ENCODE peak calls at places on chromosome X, in ten cellular contexts. R is sigmoid colon, C is suprapubic skin, L is SK-N-SH, E is tibial nerve, J is ovary, W is A549, Y is transverse colon, V is stomach, X is upper lobe of left lung. A is an unnamed sample. For H3K4me1, the result is how much of the 10 kb centered on the place peaks cover.

GRCh38 chrX:149131780-149132179 is 373.3 kb downstream of the IDS start:
- DNase-seq in R (no peak), C (no peak), L (no peak), E (no peak), J (no peak), W (no peak), Y (no peak), V (no peak), X (no peak), A (no peak)

GRCh38 chrX:136865270-136866168 is 15.0 kb downstream of the RBMX start:
- DNase-seq in R (no peak), C (no peak), L (no peak), E (no peak), J (no peak), W (no peak), Y (no peak), V (no peak), X (no peak), A (no peak)

GRCh38 chrX:103157511-103158316 is 57.2 kb upstream of the BEX4 start:
- DNase-seq in R (no peak), C (no peak), L (peak), E (peak), J (no peak), W (peak), Y (no peak), V (no peak), X (no peak), A (no peak)

GRCh38 chrX:18702362-18703195 is 4.9 kb upstream of the PPEF1 start:
- DNase-seq in R (no peak), C (no peak), L (no peak), E (no peak), J (no peak), W (peak), Y (no peak), V (no peak), X (no peak), A (no peak)

GRCh38 chrX:69021095-69021494 is 144.2 kb downstream of the PJA1 start:
- DNase-seq in R (no peak), C (no peak), L (no peak), E (no peak), J (no peak), W (no peak), Y (no peak), V (no peak), X (peak), A (peak)

GRCh38 chrX:14039344-14039743 is 9.7 kb upstream of the GEMIN8 start:
- DNase-seq in R (no peak), C (no peak), L (peak), E (peak), J (no peak), W (peak), Y (peak), V (peak), X (no peak), A (no peak)

GRCh38 chrX:50448565-50448964 is 22.1 kb downstream of the DGKK start:
- DNase-seq in R (no peak), C (no peak), L (no peak), E (no peak), J (no peak), W (peak), Y (peak), V (no peak), X (no peak), A (no peak)

GRCh38 chrX:150313514-150313913 is 49.6 kb upstream of the MAMLD1 start:
- DNase-seq in R (no peak), C (no peak), L (no peak), E (no peak), J (no peak), W (no peak), Y (no peak), V (no peak), X (no peak), A (no peak)

GRCh38 chrX:15434205-15434604 is 50.0 kb upstream of the VEGFD start:
- DNase-seq in R (no peak), C (no peak), L (no peak), E (no peak), J (no peak), W (no peak), Y (no peak), V (no peak), X (no peak), A (no peak)

GRCh38 chrX:86171366-86171765 is 23.1 kb downstream of the DACH2 start:
- DNase-seq in R (no peak), C (no peak), L (peak), E (no peak), J (no peak), W (peak), Y (no peak), V (no peak), X (no peak), A (no peak)

GRCh38 chrX:74383611-74384010 is 37.7 kb upstream of the SLC16A2 start:
- DNase-seq in R (no peak), C (no peak), L (peak), E (peak), J (peak), W (peak), Y (peak), V (peak), X (no peak), A (no peak)

GRCh38 chrX:130176354-130176776 is 4.6 kb downstream of the RAB33A start:
- DNase-seq in R (no peak), C (no peak), L (no peak), E (no peak), J (no peak), W (no peak), Y (peak), V (no peak), X (no peak), A (no peak)

GRCh38 chrX:130174051-130174704 is 2.4 kb downstream of the RAB33A start:
- DNase-seq in R (peak), C (no peak), L (peak), E (peak), J (no peak), W (no peak), Y (no peak), V (no peak), X (no peak), A (no peak)

GRCh38 chrX:130173190-130173895 is 1.6 kb downstream of the RAB33A start:
- DNase-seq in R (peak), C (no peak), L (no peak), E (peak), J (no peak), W (no peak), Y (peak), V (no peak), X (no peak), A (no peak)

GRCh38 chrX:130176942-130177341 is 5.2 kb downstream of the RAB33A start:
- DNase-seq in R (peak), C (no peak), L (no peak), E (no peak), J (no peak), W (no peak), Y (no peak), V (no peak), X (no peak), A (no peak)

DNA sequence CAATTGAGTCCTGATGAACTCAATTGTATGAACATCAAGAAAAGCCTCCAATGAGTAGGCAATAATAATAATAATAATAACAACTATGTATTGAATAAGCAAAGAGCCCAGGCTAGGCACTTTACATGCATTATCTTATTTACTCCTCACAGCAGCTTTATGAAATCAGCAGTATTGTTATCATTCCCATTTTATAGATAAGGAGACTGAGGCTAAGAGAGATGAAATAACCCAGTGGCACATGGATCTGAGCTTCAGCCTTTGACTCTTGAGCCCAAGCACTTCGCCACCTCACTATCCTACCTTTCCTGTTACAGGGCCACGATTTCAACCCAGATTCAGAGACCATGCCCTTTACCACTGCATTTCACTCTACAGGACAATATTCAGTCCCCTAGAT is 3.2 kb downstream of the RAB33A start:
- DNase-seq in R (no peak), C (no peak), L (no peak), E (no peak), J (no peak), W (no peak), Y (no peak), V (no peak), X (no peak), A (no peak)
- H3K27ac ChIP-seq in R (no peak), C (no peak), L (no peak), E (peak), J (no peak), W (no peak), Y (no peak), V (no peak), X (no peak), A (no peak)

DNA sequence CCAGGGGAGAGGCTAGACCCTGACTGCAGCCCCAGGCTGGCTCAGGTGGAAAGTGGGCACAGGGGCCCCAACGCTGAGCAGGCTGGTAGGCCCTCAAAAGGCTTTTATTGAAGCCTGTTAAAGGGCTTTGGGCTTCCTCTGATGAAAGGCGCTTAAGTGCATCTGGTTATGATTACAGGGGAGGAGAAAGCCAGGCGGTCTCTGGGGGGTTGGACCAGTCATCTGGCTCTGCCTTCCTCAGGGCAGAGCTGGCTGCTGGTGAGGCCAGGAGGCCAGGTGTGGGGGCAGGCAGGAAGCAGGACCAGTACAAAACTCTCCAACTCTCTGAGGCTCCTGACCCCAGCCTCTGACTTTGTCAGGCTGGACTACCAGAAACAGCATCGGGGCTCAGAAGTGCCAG is 68.8 kb upstream of the BCOR start:
- DNase-seq in R (no peak), C (no peak), L (peak), E (no peak), J (no peak), W (no peak), Y (no peak), V (no peak), X (no peak), A (no peak)
- TF ChIP-seq EP300 in R (no peak), C (no peak), L (peak), E (no peak), J (no peak), W (no peak), Y (no peak), V (no peak), X (no peak), A (no peak)

GRCh38 chrX:132045456-132045855 is 22.4 kb downstream of the STK26 start:
- DNase-seq in R (no peak), C (no peak), L (no peak), E (no peak), J (no peak), W (no peak), Y (no peak), V (no peak), X (no peak), A (no peak)
- H3K4me1 ChIP-seq in R (under half), C (under half), L (under half), E (under half), J (under half), W (under half), Y (under half), V (under half), X (under half), A (under half)

GRCh38 chrX:11190745-11191510 is 79.8 kb downstream of the HCCS start:
- DNase-seq in R (no peak), C (no peak), L (no peak), E (no peak), J (no peak), W (no peak), Y (peak), V (peak), X (no peak), A (no peak)
- H3K27ac ChIP-seq in R (no peak), C (no peak), L (no peak), E (no peak), J (no peak), W (no peak), Y (no peak), V (no peak), X (no peak), A (no peak)

GRCh38 chrX:101682723-101683122 is 23.1 kb upstream of the ARMCX2 start:
- DNase-seq in R (no peak), C (no peak), L (no peak), E (no peak), J (no peak), W (no peak), Y (no peak), V (no peak), X (no peak), A (no peak)
- TF ChIP-seq EP300 in R (no peak), C (no peak), L (no peak), E (no peak), J (no peak), W (no peak), Y (no peak), V (no peak), X (no peak), A (no peak)

GRCh38 chrX:122626871-122627270 is 557.2 kb upstream of the GRIA3 start:
- DNase-seq in R (no peak), C (no peak), L (no peak), E (no peak), J (no peak), W (no peak), Y (no peak), V (no peak), X (no peak), A (no peak)
- H3K4me1 ChIP-seq in R (under half), C (under half), L (under half), E (under half), J (under half), W (under half), Y (under half), V (under half), X (under half), A (under half)

DNA sequence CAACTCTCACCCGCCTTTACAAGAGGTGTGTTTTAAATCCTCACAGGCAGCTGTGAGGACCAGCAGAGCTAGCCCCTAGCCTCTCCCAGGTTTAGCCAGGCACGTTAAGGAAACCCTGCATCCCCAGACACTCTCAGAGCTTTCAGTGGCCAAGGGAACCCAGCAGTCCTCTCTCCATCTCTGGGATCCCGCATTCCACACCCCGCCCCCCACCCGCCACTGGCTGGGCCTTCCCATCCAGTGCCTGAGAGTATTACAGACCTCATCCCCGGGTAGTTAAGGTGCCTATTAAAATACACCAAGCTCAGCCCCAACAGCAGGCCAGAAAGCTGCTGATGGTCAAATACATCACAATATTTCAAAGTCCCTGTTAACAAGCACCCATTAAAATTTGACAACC is 256.2 kb downstream of the BCOR start:
- DNase-seq in R (no peak), C (no peak), L (peak), E (no peak), J (no peak), W (no peak), Y (no peak), V (no peak), X (no peak), A (no peak)
- H3K27ac ChIP-seq in R (no peak), C (no peak), L (no peak), E (no peak), J (no peak), W (no peak), Y (no peak), V (no peak), X (no peak), A (no peak)

DNA sequence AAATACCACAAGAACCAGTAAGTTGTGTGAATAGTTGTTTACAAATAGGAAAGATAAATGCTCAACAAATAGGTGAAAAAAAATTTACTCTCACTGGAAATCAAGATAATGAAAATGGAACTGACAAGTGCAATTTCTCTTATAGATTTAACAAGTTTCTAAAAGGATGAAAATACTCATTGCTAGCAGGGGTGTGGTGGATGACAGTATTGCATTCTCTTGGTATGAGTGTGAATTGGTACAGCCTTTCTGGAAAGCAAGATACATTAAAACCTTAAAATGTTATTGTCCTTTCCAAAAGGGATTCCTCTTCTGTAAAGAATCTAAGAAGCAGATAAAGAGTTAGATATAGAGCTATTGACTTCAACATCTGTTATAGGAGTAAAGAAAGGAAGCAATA is 240.0 kb upstream of the RPS6KA3 start:
- DNase-seq in R (no peak), C (no peak), L (no peak), E (no peak), J (no peak), W (no peak), Y (no peak), V (no peak), X (no peak), A (no peak)
- TF ChIP-seq EP300 in R (no peak), C (no peak), L (no peak), E (no peak), J (no peak), W (no peak), Y (no peak), V (no peak), X (no peak), A (no peak)